ENCODE peak calls at places on chromosome 13, in five cellular contexts. D is H1, E is GM12878, Z is HepG2, M is HCT116. N is an unnamed sample.

GRCh38 chr13:99911069-99911964 is 60.2 kb downstream of the ZIC5 start:
- DNase-seq in D (no peak), E (no peak), Z (no peak), M (no peak), N (no peak)

GRCh38 chr13:72043361-72043760 is 176.4 kb upstream of the DACH1 start:
- DNase-seq in D (no peak), E (no peak), Z (no peak), M (no peak), N (no peak)

GRCh38 chr13:26213345-26213744 is 8.8 kb downstream of the RNF6 start:
- DNase-seq in D (no peak), E (no peak), Z (no peak), M (no peak), N (no peak)

GRCh38 chr13:25575562-25575961 is 203.8 kb downstream of the ATP8A2 start:
- DNase-seq in D (no peak), E (no peak), Z (no peak), M (no peak), N (no peak)

GRCh38 chr13:93951153-93951552 is 528.3 kb downstream of the DCT start:
- DNase-seq in D (no peak), E (no peak), Z (no peak), M (no peak), N (no peak)

GRCh38 chr13:111492958-111493357 is 172.5 kb downstream of the TEX29 start:
- DNase-seq in D (no peak), E (no peak), Z (no peak), M (no peak), N (no peak)

GRCh38 chr13:64925284-64925683 is 2304.9 kb downstream of the PCDH9 start:
- DNase-seq in D (peak), E (no peak), Z (no peak), M (no peak), N (no peak)

GRCh38 chr13:31073859-31074718 is 87.6 kb downstream of the HSPH1 start:
- DNase-seq in D (no peak), E (peak), Z (no peak), M (no peak), N (no peak)

GRCh38 chr13:39767791-39768564 is 112.5 kb downstream of the COG6 start:
- DNase-seq in D (no peak), E (no peak), Z (no peak), M (no peak), N (no peak)

GRCh38 chr13:99124046-99124400 is 76.6 kb upstream of the UBAC2 start:
- DNase-seq in D (no peak), E (no peak), Z (no peak), M (no peak), N (no peak)

GRCh38 chr13:31361673-31362072 is 161.9 kb downstream of the B3GLCT start:
- DNase-seq in D (no peak), E (no peak), Z (no peak), M (no peak), N (no peak)

GRCh38 chr13:88932950-88933349 is 1261.8 kb downstream of the SLITRK5 start:
- DNase-seq in D (no peak), E (no peak), Z (no peak), M (no peak), N (no peak)

GRCh38 chr13:104683789-104684188 is 1617.6 kb upstream of the SLC10A2 start:
- DNase-seq in D (no peak), E (no peak), Z (no peak), M (no peak), N (no peak)

GRCh38 chr13:100423375-100423774 is 165.2 kb downstream of the GGACT start:
- DNase-seq in D (no peak), E (no peak), Z (no peak), M (no peak), N (no peak)

GRCh38 chr13:101942535-101943157 is 459.2 kb downstream of the FGF14 start:
- DNase-seq in D (no peak), E (no peak), Z (no peak), M (no peak), N (no peak)

GRCh38 chr13:101945435-101945834 is 456.4 kb downstream of the FGF14 start:
- DNase-seq in D (no peak), E (no peak), Z (no peak), M (no peak), N (no peak)

GRCh38 chr13:101942038-101942437 is 459.8 kb downstream of the FGF14 start:
- DNase-seq in D (no peak), E (no peak), Z (peak), M (no peak), N (peak)

GRCh38 chr13:101939370-101939769 is 462.5 kb downstream of the FGF14 start:
- DNase-seq in D (no peak), E (no peak), Z (no peak), M (no peak), N (no peak)

DNA sequence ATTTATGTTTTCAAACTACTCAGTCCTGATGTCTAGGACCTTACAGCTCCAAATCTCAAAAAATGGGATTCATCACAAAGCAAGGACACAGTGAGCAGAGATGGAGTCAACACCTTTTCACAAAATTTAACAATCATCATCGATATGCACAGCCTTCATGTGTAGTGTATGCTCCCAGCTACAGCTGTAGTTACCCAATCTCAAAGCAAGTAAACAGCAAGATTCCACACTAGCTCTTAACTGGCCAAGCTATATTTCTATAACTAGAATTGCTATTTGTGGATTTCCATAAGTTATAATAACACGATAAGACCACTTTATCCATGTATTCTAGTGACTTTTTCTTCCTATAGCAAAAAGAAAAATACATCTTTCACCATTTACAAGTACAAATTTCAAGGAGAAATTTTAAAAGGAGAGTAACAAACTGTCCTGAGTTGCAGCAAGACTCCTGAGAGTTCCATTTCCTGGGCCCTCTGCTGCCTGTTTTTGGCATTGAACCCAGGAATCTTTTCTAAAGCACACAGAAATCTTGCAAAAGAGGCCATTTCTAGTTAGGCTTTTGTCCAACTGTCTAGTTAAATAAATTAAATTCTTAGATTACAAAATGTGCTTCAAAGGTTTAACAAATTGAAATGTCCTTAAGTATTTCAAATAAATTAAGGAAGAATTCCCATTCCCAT is 460.6 kb downstream of the FGF14 start:
- DNase-seq in D (no peak), E (no peak), Z (no peak), M (no peak), N (no peak)
- TF ChIP-seq CTCF in D (peak), E (no peak), Z (no peak), M (no peak), N (no peak)

GRCh38 chr13:79528759-79529191 is 47.8 kb downstream of the NDFIP2 start:
- DNase-seq in D (no peak), E (no peak), Z (no peak), M (no peak), N (no peak)
- TF ChIP-seq RAD21 in D (no peak), E (no peak), Z (no peak), M (no peak), N (no peak)

DNA sequence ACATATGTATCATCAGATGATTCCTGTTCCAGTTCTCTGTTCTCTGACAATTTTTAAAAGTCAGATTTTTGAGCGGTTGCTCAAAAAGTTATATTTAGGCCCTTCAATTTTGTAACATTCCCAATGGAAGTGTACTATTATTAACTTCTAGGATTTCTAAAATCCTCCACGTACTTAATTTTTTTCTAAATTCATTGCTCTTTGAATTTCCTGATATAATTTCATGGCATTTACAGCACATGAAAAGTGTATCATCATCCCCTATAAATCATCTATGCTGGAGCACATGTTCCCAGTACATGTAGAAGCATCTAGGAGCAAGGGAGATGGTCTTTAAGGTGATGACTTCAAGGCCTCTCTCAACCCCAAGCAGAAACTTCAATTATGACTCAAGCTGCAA is 392.9 kb upstream of the MIR17HG start:
- DNase-seq in D (no peak), E (no peak), Z (no peak), M (no peak), N (no peak)
- TF ChIP-seq CTCF in D (no peak), E (no peak), Z (no peak), M (no peak), N (no peak)

GRCh38 chr13:34847751-34848150 is 94.3 kb upstream of the NBEA start:
- DNase-seq in D (no peak), E (no peak), Z (no peak), M (no peak), N (no peak)
- TF ChIP-seq RAD21 in D (no peak), E (no peak), Z (no peak), M (no peak), N (no peak)

N was measured in A549.